ENCODE peak calls at places on chromosome 21, in eight cellular contexts. B is cardiac septum, X is HFFc6, D is omental fat pad, Y is Calu3, F is AG09319, N is cardiac fibroblast, W is upper lobe of right lung. P is an unnamed sample.

GRCh38 chr21:38980416-38981319 is 174.9 kb downstream of the ETS2 start:
- DNase-seq in B (no peak), F (no peak), N (no peak), D (no peak), Y (no peak), X (no peak), W (no peak), P (no peak)

GRCh38 chr21:41685511-41686149 is 81.2 kb downstream of the RIPK4 start:
- DNase-seq in N (no peak), Y (no peak), X (no peak), D (no peak), W (no peak), B (no peak), F (no peak), P (no peak)

GRCh38 chr21:31204801-31205200 is 139.3 kb downstream of the TIAM1 start:
- DNase-seq in N (no peak), B (no peak), Y (no peak), D (no peak), X (no peak), W (no peak), F (no peak), P (no peak)

GRCh38 chr21:29196021-29196663 is 65.7 kb downstream of the MAP3K7CL start:
- DNase-seq in Y (peak; percentile 76), W (no peak), B (peak; percentile 86), D (peak; percentile 58), N (peak; percentile 98), X (peak; percentile 79), F (no peak), P (peak; percentile 46)

GRCh38 chr21:17444828-17445227 is 68.0 kb upstream of the CXADR start:
- DNase-seq in W (no peak), X (no peak), D (no peak), N (no peak), Y (no peak), B (no peak), F (no peak), P (no peak)

GRCh38 chr21:30216041-30216723 is at the start of gene CLDN8:
- DNase-seq in F (no peak), W (no peak), N (no peak), Y (peak; percentile 6), X (no peak), D (no peak), B (no peak), P (no peak)

GRCh38 chr21:32658524-32658923 is 46.3 kb upstream of the CFAP298 start:
- DNase-seq in F (no peak), Y (no peak), D (no peak), W (no peak), B (no peak), N (no peak), X (no peak), P (no peak)

GRCh38 chr21:45391743-45392079 is 13.3 kb upstream of the COL18A1 start:
- DNase-seq in N (no peak), Y (no peak), D (no peak), W (no peak), X (no peak), F (no peak), B (peak; percentile 39), P (no peak)

GRCh38 chr21:44940116-44940631 is 345 bp downstream of the SLX9 start:
- DNase-seq in B (peak; percentile 75), F (no peak), X (no peak), W (no peak), D (no peak), N (no peak), Y (peak; percentile 8), P (no peak)

GRCh38 chr21:44696572-44696971 is 400 bp upstream of the KRTAP10-12 start:
- DNase-seq in W (no peak), B (no peak), N (no peak), D (no peak), F (no peak), X (no peak), Y (no peak), P (no peak)

GRCh38 chr21:45110873-45111624 is 36.7 kb downstream of the ADARB1 start:
- DNase-seq in F (no peak), D (no peak), B (no peak), W (no peak), N (no peak), Y (no peak), X (no peak), P (no peak)

GRCh38 chr21:38809170-38809878 is 3.6 kb downstream of the ETS2 start:
- DNase-seq in X (no peak), F (no peak), Y (no peak), N (no peak), W (no peak), B (no peak), D (no peak), P (no peak)

GRCh38 chr21:33259995-33260394 is 6.2 kb upstream of the IL10RB start:
- DNase-seq in F (no peak), Y (no peak), B (no peak), W (no peak), X (no peak), N (no peak), D (no peak), P (no peak)

GRCh38 chr21:41992576-41992975 is 17.6 kb downstream of the ZBTB21 start:
- DNase-seq in W (no peak), D (no peak), Y (no peak), N (no peak), F (no peak), B (no peak), X (no peak), P (no peak)

GRCh38 chr21:43269461-43269860 is 100.7 kb downstream of the CRYAA start:
- DNase-seq in W (peak; percentile 60), D (no peak), N (no peak), Y (peak; percentile 18), B (no peak), F (no peak), X (no peak), P (no peak)